ENCODE peak calls at places on chromosomes 3 and 15, in seven cellular contexts. L is activated T-helper 1 cell treated with anti-CD3 and anti-CD28 coated beads, Interleukin-12 subunit alpha, Interleukin-12 subunit beta, Interleukin-2, Interleukin-4 antibody, amounts not matched to agents 30 ng/mL and 10 ng/mL and 1 ng/mL, durations not matched to agents 14 hours and 24 hours and 36 hours; P is NCI-H345; O is activated CD4-positive, alpha-beta T cell treated with anti-CD3 and anti-CD28 coated beads, Interleukin-2, amount 10 ng/mL, durations not matched to agents 7 days and 5 days; Y is kidney epithelial cell; Z is activated CD8-positive, alpha-beta memory T cell treated with anti-CD3 and anti-CD28 coated beads, Interleukin-2, amount 50 U/mL, for 48 hours; S is A172. W is an unnamed sample.
A peak's percentile ranks its signal among the peaks of the same experiment; 100 is the strongest.

GRCh38 chr15:85274315-85275050 is 105.9 kb upstream of the AKAP13 start:
- DNase-seq in S (no peak), L (no peak), P (no peak), O (no peak), Z (no peak), Y (no peak), W (no peak)

GRCh38 chr3:46100812-46101211 is 73.5 kb upstream of the XCR1 start:
- DNase-seq in O (no peak), P (no peak), Y (no peak), L (no peak), Z (no peak), S (no peak), W (no peak)

GRCh38 chr15:33021806-33022389 is 172.6 kb downstream of the FMN1 start:
- DNase-seq in S (peak; percentile 53), Z (no peak), O (peak; percentile 13), P (peak; percentile 37), Y (no peak), L (no peak), W (peak; percentile 53)

GRCh38 chr3:19816631-19817030 is 117.4 kb downstream of the EFHB start:
- DNase-seq in O (no peak), Z (no peak), S (no peak), P (no peak), L (no peak), Y (no peak), W (no peak)

GRCh38 chr3:126671521-126671920 is 16.6 kb upstream of the TXNRD3 start:
- DNase-seq in Z (no peak), P (no peak), L (no peak), O (no peak), Y (no peak), S (no peak), W (no peak)

GRCh38 chr3:32813180-32813579 is 4.6 kb upstream of the TRIM71 start:
- DNase-seq in L (no peak), Z (no peak), Y (peak; percentile 81), P (no peak), S (no peak), O (no peak), W (no peak)

GRCh38 chr15:63387741-63388468 is 6.3 kb upstream of the CA12 start:
- DNase-seq in O (no peak), Z (peak; percentile 6), S (no peak), L (no peak), Y (no peak), P (no peak), W (no peak)

GRCh38 chr3:49006591-49007067 is 562 bp upstream of the WDR6 start:
- DNase-seq in Y (no peak), Z (no peak), L (no peak), O (no peak), P (peak; percentile 7), S (no peak), W (peak; percentile 27)

GRCh38 chr15:74443100-74443909 is 9.5 kb upstream of the SEMA7A start:
- DNase-seq in Z (no peak), O (no peak), L (no peak), Y (no peak), S (no peak), P (no peak), W (no peak)

GRCh38 chr3:196778755-196779154 is 39.1 kb downstream of the PAK2 start:
- DNase-seq in P (no peak), O (no peak), S (peak; percentile 75), Z (no peak), Y (peak; percentile 62), L (no peak), W (no peak)

GRCh38 chr3:29408676-29409075 is 127.8 kb downstream of the RBMS3 start:
- DNase-seq in Y (no peak), P (no peak), S (no peak), O (no peak), L (no peak), Z (no peak), W (no peak)

GRCh38 chr3:81823882-81824395 is 62.5 kb upstream of the GBE1 start:
- DNase-seq in S (no peak), Y (no peak), Z (no peak), L (no peak), P (peak; percentile 72), O (no peak), W (no peak)

GRCh38 chr3:127769284-127770081 is 52.8 kb downstream of the MGLL start:
- DNase-seq in Z (no peak), Y (no peak), O (no peak), L (no peak), S (no peak), P (no peak), W (no peak)

GRCh38 chr3:73056365-73057150 is 4.9 kb upstream of the EBLN2 start:
- DNase-seq in L (no peak), P (peak; percentile 18), Y (no peak), O (no peak), Z (no peak), S (peak; percentile 36), W (no peak)

GRCh38 chr15:85649372-85649771 is 145.4 kb downstream of the KLHL25 start:
- DNase-seq in L (no peak), Y (peak; percentile 14), Z (no peak), O (no peak), P (no peak), S (peak; percentile 40), W (no peak)

GRCh38 chr3:184796954-184797353 is 15.0 kb upstream of the VPS8 start:
- DNase-seq in S (no peak), O (no peak), L (no peak), Z (no peak), P (no peak), Y (no peak), W (no peak)

GRCh38 chr3:110473405-110473804 is 598.2 kb upstream of the NECTIN3 start:
- DNase-seq in L (no peak), P (no peak), S (no peak), Z (no peak), O (no peak), Y (no peak), W (no peak)

GRCh38 chr3:171871392-171872274 is 28.5 kb downstream of the TMEM212 start:
- DNase-seq in P (no peak), L (no peak), Z (no peak), Y (no peak), O (no peak), S (peak; percentile 43), W (no peak)

GRCh38 chr3:41200669-41201021 is 1.3 kb downstream of the CTNNB1 start:
- DNase-seq in P (no peak), O (peak; percentile 25), S (peak; percentile 18), Z (no peak), L (no peak), Y (no peak), W (no peak)

GRCh38 chr3:135878501-135878900 is 87.0 kb upstream of the PPP2R3A start:
- DNase-seq in P (no peak), L (no peak), Z (no peak), S (no peak), O (no peak), Y (no peak), W (no peak)

W was measured in NCI-H2081.